ENCODE peak calls at places on chromosome 20, in five cellular contexts. W is left lung; O is GM13976; J is T-helper 9 cell; B is activated CD8-positive, alpha-beta memory T cell treated with anti-CD3 and anti-CD28 coated beads, Interleukin-2, amount 50 U/mL, for 4 hours. R is an unnamed sample.

GRCh38 chr20:57199656-57200405 is 66.6 kb downstream of the BMP7 start:
- DNase-seq in W (no peak), O (no peak), J (no peak), B (no peak), R (no peak)

GRCh38 chr20:5735845-5736530 is 14.2 kb upstream of the SHLD1 start:
- DNase-seq in W (no peak), O (no peak), J (no peak), B (no peak), R (no peak)

GRCh38 chr20:50521221-50521642 is 11.0 kb downstream of the PTPN1 start:
- DNase-seq in W (no peak), O (no peak), J (no peak), B (no peak), R (no peak)

GRCh38 chr20:36101201-36101600 is 53.3 kb upstream of the EPB41L1 start:
- DNase-seq in W (peak), O (no peak), J (no peak), B (no peak), R (peak)

GRCh38 chr20:40160151-40160550 is 528.9 kb downstream of the MAFB start:
- DNase-seq in W (peak), O (peak), J (no peak), B (no peak), R (no peak)

GRCh38 chr20:51034988-51035656 is 12.2 kb upstream of the KCNG1 start:
- DNase-seq in W (no peak), O (no peak), J (no peak), B (no peak), R (no peak)

GRCh38 chr20:44967207-44967807 is 995 bp downstream of the STK4 start:
- DNase-seq in W (no peak), O (no peak), J (no peak), B (peak), R (no peak)

GRCh38 chr20:57582432-57583288 is 21.8 kb downstream of the PCK1 start:
- DNase-seq in W (no peak), O (no peak), J (no peak), B (no peak), R (no peak)

GRCh38 chr20:63058696-63059335 is 52.1 kb upstream of the BHLHE23 start:
- DNase-seq in W (peak), O (no peak), J (no peak), B (no peak), R (no peak)

GRCh38 chr20:40207618-40208017 is 481.4 kb downstream of the MAFB start:
- DNase-seq in W (no peak), O (no peak), J (no peak), B (no peak), R (no peak)

GRCh38 chr20:17453592-17453991 is 77.6 kb downstream of the BFSP1 start:
- DNase-seq in W (no peak), O (no peak), J (no peak), B (no peak), R (no peak)

GRCh38 chr20:53949319-53949839 is 121.0 kb downstream of the BCAS1 start:
- DNase-seq in W (peak), O (peak), J (peak), B (peak), R (no peak)

GRCh38 chr20:32336918-32337347 is 21.2 kb upstream of the ASXL1 start:
- DNase-seq in W (no peak), O (peak), J (no peak), B (no peak), R (no peak)

GRCh38 chr20:60053125-60053812 is 95.0 kb downstream of the CDH26 start:
- DNase-seq in W (no peak), O (no peak), J (no peak), B (no peak), R (peak)

GRCh38 chr20:46725186-46726165 is 16.0 kb downstream of the SLC2A10 start:
- DNase-seq in W (no peak), O (no peak), J (no peak), B (no peak), R (no peak)

GRCh38 chr20:58618694-58619540 is 32.2 kb upstream of the STX16 start:
- DNase-seq in W (no peak), O (no peak), J (no peak), B (no peak), R (no peak)

GRCh38 chr20:16803965-16804792 is 56.0 kb downstream of the OTOR start:
- DNase-seq in W (peak), O (peak), J (peak), B (peak), R (peak)

GRCh38 chr20:46621492-46621891 is 29.8 kb downstream of the SLC13A3 start:
- DNase-seq in W (no peak), O (no peak), J (no peak), B (no peak), R (no peak)

GRCh38 chr20:11274137-11274536 is 600.3 kb upstream of the JAG1 start:
- DNase-seq in W (no peak), O (peak), J (no peak), B (no peak), R (peak)

GRCh38 chr20:3323398-3323797 is 84.1 kb downstream of the DNAAF9 start:
- DNase-seq in W (no peak), O (no peak), J (no peak), B (no peak), R (no peak)

GRCh38 chr20:58997141-58997770 is 9.8 kb downstream of the CTSZ start:
- DNase-seq in W (no peak), O (no peak), J (no peak), B (no peak), R (no peak)

GRCh38 chr20:4812216-4812615 is 90.5 kb downstream of the PRND start:
- DNase-seq in W (no peak), O (no peak), J (no peak), B (no peak), R (no peak)

GRCh38 chr20:3732327-3733118 is at the start of gene HSPA12B:
- DNase-seq in W (no peak), O (no peak), J (no peak), B (no peak), R (no peak)

GRCh38 chr20:48397689-48398005 is 430.2 kb downstream of the PREX1 start:
- DNase-seq in W (no peak), O (no peak), J (no peak), B (no peak), R (no peak)

GRCh38 chr20:59145926-59146800 is 17.5 kb upstream of the ZNF831 start:
- DNase-seq in W (no peak), O (peak), J (no peak), B (peak), R (no peak)

GRCh38 chr20:58268936-58269619 is 40.4 kb upstream of the RAB22A start:
- DNase-seq in W (no peak), O (no peak), J (no peak), B (no peak), R (no peak)

GRCh38 chr20:52601295-52601971 is 370.7 kb upstream of the TSHZ2 start:
- DNase-seq in W (no peak), O (no peak), J (no peak), B (no peak), R (no peak)

GRCh38 chr20:12924126-12924525 is 84.6 kb upstream of the SPTLC3 start:
- DNase-seq in W (no peak), O (no peak), J (no peak), B (no peak), R (no peak)

GRCh38 chr20:63847374-63848002 is 13.8 kb upstream of the ABHD16B start:
- DNase-seq in W (no peak), O (no peak), J (no peak), B (no peak), R (no peak)

GRCh38 chr20:13119583-13119982 is 101.5 kb upstream of the ISM1 start:
- DNase-seq in W (no peak), O (peak), J (peak), B (peak), R (peak)

GRCh38 chr20:61963149-61963548 is 102.5 kb downstream of the TAF4 start:
- DNase-seq in W (no peak), O (no peak), J (no peak), B (no peak), R (no peak)

R was measured in NCI-H510A.